ENCODE peak calls at places on chromosomes 11 and 22, in six cellular contexts. O is breast epithelium, N is astrocyte of the cerebellum, Z is B cell, Q is fibroblast of the aortic adventitia, X is Panc1. T is an unnamed sample.

GRCh38 chr11:93225642-93226041 is 27.9 kb upstream of the SLC36A4 start:
- DNase-seq in Z (peak), O (no peak), X (no peak), N (peak), Q (peak), T (no peak)

GRCh38 chr11:72446929-72447753 is 12.8 kb upstream of the CLPB start:
- DNase-seq in O (no peak), Q (peak), X (peak), Z (peak), N (peak), T (no peak)

GRCh38 chr22:42881298-42881697 is 24.2 kb upstream of the ARFGAP3 start:
- DNase-seq in N (no peak), X (no peak), Q (no peak), Z (no peak), O (no peak), T (no peak)

GRCh38 chr11:99548264-99548663 is 527.5 kb downstream of the CNTN5 start:
- DNase-seq in X (no peak), N (no peak), Q (no peak), Z (no peak), O (no peak), T (no peak)

GRCh38 chr11:104198576-104198975 is 34.6 kb upstream of the PDGFD start:
- DNase-seq in X (no peak), N (no peak), Q (peak), O (no peak), Z (no peak), T (no peak)

GRCh38 chr11:133967599-133968238 is 11.0 kb upstream of the IGSF9B start:
- DNase-seq in N (no peak), Z (no peak), X (no peak), Q (no peak), O (no peak), T (no peak)

GRCh38 chr11:71272161-71272560 is 19.8 kb upstream of the SHANK2 start:
- DNase-seq in Q (no peak), Z (no peak), N (no peak), X (no peak), O (no peak), T (peak)

GRCh38 chr11:34235591-34236071 is 122.2 kb downstream of the ABTB2 start:
- DNase-seq in Z (no peak), O (no peak), N (no peak), X (no peak), Q (no peak), T (no peak)

GRCh38 chr22:19713650-19714319 is 518 bp upstream of the SEPTIN5 start:
- DNase-seq in N (no peak), O (no peak), X (no peak), Q (no peak), Z (peak), T (no peak)

GRCh38 chr11:34105957-34106504 is 602 bp downstream of the NAT10 start:
- DNase-seq in Z (no peak), Q (peak), X (peak), O (no peak), N (no peak), T (no peak)

GRCh38 chr11:64996710-64997380 is at the start of gene BATF2:
- DNase-seq in Z (peak), X (no peak), O (peak), Q (peak), N (no peak), T (no peak)

GRCh38 chr22:41341012-41341411 is 39.7 kb downstream of the ZC3H7B start:
- DNase-seq in Z (no peak), X (no peak), Q (no peak), N (no peak), O (no peak), T (no peak)

GRCh38 chr11:92830382-92831148 is 138.9 kb upstream of the MTNR1B start:
- DNase-seq in X (no peak), N (no peak), Q (no peak), Z (no peak), O (no peak), T (no peak)

GRCh38 chr11:86161373-86162255 is 82.9 kb upstream of the EED start:
- DNase-seq in O (no peak), X (no peak), Z (no peak), N (no peak), Q (no peak), T (no peak)

GRCh38 chr11:120068114-120068573 is 69.8 kb downstream of the TRIM29 start:
- DNase-seq in Z (no peak), Q (no peak), O (no peak), N (no peak), X (no peak), T (no peak)

GRCh38 chr11:37450613-37451012 is 852.6 kb upstream of the RAG2 start:
- DNase-seq in O (no peak), X (no peak), N (no peak), Q (peak), Z (no peak), T (no peak)
- TF ChIP-seq CTCF in O (no peak), X (no peak), N (no peak), Q (no peak), Z (no peak), T (no peak)

GRCh38 chr22:39654959-39655579 is 84.5 kb downstream of the CACNA1I start:
- DNase-seq in X (no peak), Z (no peak), O (no peak), N (no peak), Q (no peak), T (no peak)
- TF ChIP-seq CTCF in X (no peak), Z (no peak), O (no peak), N (peak), Q (no peak), T (no peak)

GRCh38 chr11:29333993-29334780 is 682.6 kb downstream of the KCNA4 start:
- DNase-seq in O (no peak), Q (peak), Z (no peak), N (peak), X (peak), T (no peak)
- TF ChIP-seq CTCF in O (no peak), Q (peak), Z (no peak), N (peak), X (peak), T (peak)

GRCh38 chr22:36563898-36564297 is 34.9 kb upstream of the EIF3D start:
- DNase-seq in X (no peak), O (no peak), Q (no peak), Z (no peak), N (no peak), T (no peak)
- TF ChIP-seq CTCF in X (no peak), O (no peak), Q (no peak), Z (no peak), N (no peak), T (no peak)

GRCh38 chr22:37731804-37732471 is 35.1 kb downstream of the TRIOBP start:
- DNase-seq in O (no peak), Z (no peak), N (no peak), X (no peak), Q (no peak), T (no peak)
- TF ChIP-seq CTCF in O (no peak), Z (no peak), N (no peak), X (no peak), Q (peak), T (no peak)

GRCh38 chr11:978781-979180 is 53.1 kb downstream of the AP2A2 start:
- DNase-seq in N (no peak), X (no peak), Q (no peak), Z (no peak), O (no peak), T (no peak)

GRCh38 chr11:984576-984975 is 51.9 kb downstream of the MUC6 start:
- DNase-seq in N (no peak), O (no peak), Z (no peak), X (no peak), Q (no peak), T (no peak)

GRCh38 chr11:978073-978720 is 52.5 kb downstream of the AP2A2 start:
- DNase-seq in N (no peak), O (no peak), Z (no peak), Q (no peak), X (no peak), T (no peak)

GRCh38 chr11:981764-982163 is 54.8 kb downstream of the MUC6 start:
- DNase-seq in O (no peak), Q (no peak), X (no peak), N (no peak), Z (no peak), T (no peak)

DNA sequence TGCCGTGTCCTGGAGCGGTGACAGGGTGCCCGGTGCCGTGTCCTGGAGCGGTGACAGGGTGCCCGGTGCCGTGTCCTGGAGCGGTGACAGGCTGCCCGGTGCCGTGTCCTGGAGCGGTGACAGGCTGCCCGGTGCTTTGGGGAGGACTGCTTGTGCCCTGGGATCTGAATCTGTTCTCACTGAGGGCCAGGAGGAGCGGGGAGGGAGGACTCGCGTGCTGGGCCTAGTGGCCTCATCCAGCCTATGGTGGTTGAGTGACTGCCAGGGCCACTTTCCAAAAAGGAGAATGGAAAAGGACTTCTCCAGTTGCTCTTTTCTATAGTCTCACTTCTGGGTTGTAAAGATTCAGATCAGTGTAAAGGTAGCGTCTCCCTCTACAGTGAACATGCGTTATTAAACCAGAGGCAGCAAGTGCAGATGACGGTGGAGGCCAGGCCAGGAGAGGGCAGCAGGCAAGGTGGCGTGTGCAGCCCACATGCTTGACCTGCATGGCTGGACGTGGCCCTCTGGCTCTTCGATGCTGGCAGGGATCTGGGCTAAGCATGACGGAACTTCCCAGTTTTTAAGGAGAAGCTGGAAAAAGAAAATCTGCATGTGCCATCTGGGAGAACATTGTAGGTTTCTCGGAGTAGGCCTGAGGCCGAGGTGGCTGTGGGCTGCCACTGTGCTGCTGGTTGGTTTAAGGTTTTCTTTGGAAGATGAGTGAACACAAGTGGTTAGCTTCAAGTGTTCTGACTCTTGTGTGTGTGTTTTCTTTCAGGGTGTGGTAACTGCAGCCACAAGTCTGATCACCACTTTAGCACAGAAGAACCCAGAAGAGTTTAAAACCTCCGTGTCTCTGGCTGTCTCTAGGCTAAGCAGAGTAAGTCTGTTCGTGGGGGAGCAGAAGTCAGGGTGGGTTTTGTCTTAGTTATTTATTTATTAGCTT is 55.0 kb downstream of the AP2A2 start:
- DNase-seq in X (no peak), Z (no peak), Q (peak), N (no peak), O (no peak), T (no peak)
- TF ChIP-seq CTCF in X (no peak), Z (no peak), Q (peak), N (no peak), O (no peak), T (no peak)

GRCh38 chr11:8310743-8311298 is 47.1 kb upstream of the LMO1 start:
- DNase-seq in X (no peak), O (peak), N (no peak), Q (no peak), Z (no peak), T (no peak)

GRCh38 chr11:8311366-8311765 is 47.7 kb upstream of the LMO1 start:
- DNase-seq in N (no peak), Q (no peak), Z (no peak), O (peak), X (no peak), T (no peak)

GRCh38 chr11:8307601-8308000 is 43.9 kb upstream of the LMO1 start:
- DNase-seq in O (no peak), Z (no peak), X (no peak), N (no peak), Q (no peak), T (no peak)

GRCh38 chr11:8309311-8309710 is 45.6 kb upstream of the LMO1 start:
- DNase-seq in N (no peak), Z (no peak), Q (no peak), X (no peak), O (peak), T (no peak)

GRCh38 chr11:8309862-8310261 is 46.2 kb upstream of the LMO1 start:
- DNase-seq in N (no peak), X (no peak), O (peak), Z (no peak), Q (no peak), T (no peak)
- TF ChIP-seq CTCF in N (no peak), X (no peak), O (no peak), Z (no peak), Q (no peak), T (no peak)

DNA sequence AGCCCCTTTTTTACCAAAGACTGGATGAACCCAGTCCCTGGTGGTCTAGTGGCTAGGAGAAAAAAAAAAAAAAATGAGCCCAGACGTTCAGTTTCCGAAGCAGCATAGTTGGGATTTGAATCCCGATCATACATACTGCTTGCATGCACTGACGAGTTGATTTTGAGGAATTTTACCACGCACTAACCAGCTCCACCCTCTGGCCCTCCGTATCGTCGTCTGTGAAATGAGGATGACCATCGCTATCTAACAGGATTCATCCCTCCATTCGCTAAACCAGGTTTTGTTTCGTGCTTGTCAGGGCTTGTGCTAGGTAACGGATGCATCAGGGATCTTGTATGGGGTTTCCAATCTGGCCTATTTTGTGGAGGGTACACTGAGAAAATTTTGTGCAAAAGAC is 774 bp downstream of the PTS start:
- DNase-seq in O (no peak), X (no peak), N (no peak), Z (no peak), Q (peak), T (no peak)
- TF ChIP-seq CTCF in O (no peak), X (peak), N (no peak), Z (no peak), Q (no peak), T (no peak)

DNA sequence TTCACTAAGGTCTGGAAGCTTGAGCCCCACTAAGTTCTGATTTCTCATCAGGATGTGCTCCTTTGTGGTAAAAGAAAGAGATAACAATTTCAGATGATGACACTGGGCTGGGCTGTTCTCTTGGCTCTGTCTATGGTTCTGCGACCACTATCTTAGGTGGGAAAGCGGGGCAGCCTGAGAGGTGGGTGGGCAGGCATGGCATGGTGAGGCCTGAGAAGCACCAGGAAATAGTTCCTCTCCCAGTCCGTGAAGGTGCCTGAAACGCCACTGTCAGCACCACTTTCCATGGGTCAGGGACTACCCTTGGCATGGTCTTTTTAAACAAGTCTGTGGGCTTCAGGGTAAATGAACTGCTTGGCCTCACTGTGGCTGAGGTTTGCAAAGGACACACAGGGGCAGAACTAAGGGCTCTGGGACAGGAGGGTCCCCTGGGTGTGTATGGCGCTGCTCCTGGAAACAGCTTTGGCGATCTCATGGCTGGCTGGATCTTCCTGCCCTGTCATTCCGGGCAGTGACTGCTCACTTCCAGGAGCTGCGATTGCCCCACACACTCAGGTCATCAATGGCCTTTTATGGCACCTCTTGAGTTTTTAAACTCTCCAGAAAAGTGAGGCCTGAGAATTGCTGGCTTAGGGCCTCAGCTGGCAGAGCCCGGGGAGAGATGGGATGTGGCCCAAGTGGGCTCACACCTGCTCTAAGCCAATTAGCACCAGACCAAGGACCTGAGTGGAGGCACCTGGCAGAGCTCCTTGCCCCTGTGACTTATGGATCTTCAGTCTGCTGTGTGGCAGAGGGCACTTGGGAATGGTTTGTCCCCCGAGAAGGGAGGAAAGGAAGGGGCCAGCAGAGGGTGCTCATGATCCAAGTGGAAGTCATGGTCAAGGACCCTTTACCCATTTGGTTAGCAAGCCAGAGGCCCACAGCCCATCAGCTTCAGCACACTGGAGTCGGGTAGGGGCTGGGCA is 55.6 kb upstream of the LYVE1 start:
- DNase-seq in Z (no peak), N (no peak), Q (peak), X (peak), O (no peak), T (peak)
- TF ChIP-seq CTCF in Z (no peak), N (peak), Q (peak), X (no peak), O (no peak), T (no peak)